ENCODE peak calls at places on chromosomes 13 and 19, in four cellular contexts. H, S, G and X are unnamed samples.

GRCh38 chr19:40110570-40110969 is 19.8 kb upstream of the ZNF780A start:
- DNase-seq in H (no peak), S (peak), G (no peak), X (no peak)

GRCh38 chr13:94454906-94455305 is 24.6 kb downstream of the DCT start:
- DNase-seq in H (no peak), S (no peak), G (no peak), X (no peak)

GRCh38 chr13:112179421-112179820 is 112.5 kb downstream of the SOX1 start:
- DNase-seq in H (no peak), S (no peak), G (no peak), X (no peak)

GRCh38 chr13:49400755-49401659 is 42.9 kb downstream of the CAB39L start:
- DNase-seq in H (no peak), S (no peak), G (peak), X (no peak)

GRCh38 chr13:48636550-48636949 is 17.2 kb upstream of the CYSLTR2 start:
- DNase-seq in H (no peak), S (no peak), G (no peak), X (no peak)

GRCh38 chr19:55452381-55453325 is 8.8 kb downstream of the ISOC2 start:
- DNase-seq in H (no peak), S (peak), G (peak), X (no peak)

GRCh38 chr19:8393871-8394250 is 3.7 kb downstream of the RAB11B start:
- DNase-seq in H (no peak), S (no peak), G (no peak), X (no peak)

GRCh38 chr13:77300176-77301141 is 26.4 kb downstream of the MYCBP2 start:
- DNase-seq in H (no peak), S (no peak), G (no peak), X (no peak)

GRCh38 chr13:60001892-60002291 is 161.8 kb downstream of the DIAPH3 start:
- DNase-seq in H (no peak), S (no peak), G (no peak), X (no peak)

GRCh38 chr19:33054623-33055022 is 10.1 kb downstream of the RHPN2 start:
- DNase-seq in H (no peak), S (no peak), G (no peak), X (no peak)

GRCh38 chr13:22285867-22286632 is 615.2 kb downstream of the FGF9 start:
- DNase-seq in H (no peak), S (no peak), G (no peak), X (no peak)

GRCh38 chr13:26133851-26134250 is 82.0 kb upstream of the SHISA2 start:
- DNase-seq in H (no peak), S (no peak), G (no peak), X (no peak)

GRCh38 chr19:19662866-19663291 is 597 bp downstream of the ATP13A1 start:
- DNase-seq in H (no peak), S (peak), G (no peak), X (no peak)

GRCh38 chr19:23056516-23056915 is 53.5 kb upstream of the ZNF728 start:
- DNase-seq in H (no peak), S (no peak), G (no peak), X (no peak)

GRCh38 chr13:79913141-79913827 is 427.6 kb downstream of the SPRY2 start:
- DNase-seq in H (no peak), S (no peak), G (no peak), X (no peak)

GRCh38 chr13:110006304-110006703 is 219.9 kb upstream of the IRS2 start:
- DNase-seq in H (no peak), S (no peak), G (no peak), X (no peak)

GRCh38 chr13:101092985-101093384 is 323.3 kb downstream of the NALCN start:
- DNase-seq in H (no peak), S (no peak), G (no peak), X (no peak)

GRCh38 chr13:49977992-49978391 is 18.9 kb upstream of the TRIM13 start:
- DNase-seq in H (no peak), S (no peak), G (no peak), X (no peak)

GRCh38 chr19:3618144-3618810 is 8.3 kb downstream of the CACTIN start:
- DNase-seq in H (peak), S (no peak), G (peak), X (peak)

GRCh38 chr19:57025491-57025890 is 94.3 kb upstream of the USP29 start:
- DNase-seq in H (no peak), S (no peak), G (no peak), X (no peak)

GRCh38 chr19:6092329-6093286 is 17.7 kb downstream of the RFX2 start:
- DNase-seq in H (no peak), S (peak), G (no peak), X (no peak)

GRCh38 chr19:2477141-2477710 is 1.3 kb downstream of the GADD45B start:
- DNase-seq in H (no peak), S (no peak), G (no peak), X (no peak)

GRCh38 chr19:12792048-12792852 is 964 bp downstream of the JUNB start:
- DNase-seq in H (no peak), S (peak), G (peak), X (no peak)

GRCh38 chr13:84126671-84127171 is 244.4 kb upstream of the SLITRK1 start:
- DNase-seq in H (no peak), S (no peak), G (no peak), X (no peak)

GRCh38 chr13:21016487-21016886 is 44.9 kb downstream of the LATS2 start:
- DNase-seq in H (no peak), S (no peak), G (no peak), X (no peak)

GRCh38 chr13:21020176-21020575 is 41.2 kb downstream of the LATS2 start:
- DNase-seq in H (no peak), S (no peak), G (no peak), X (no peak)

GRCh38 chr13:21015284-21015683 is 46.1 kb downstream of the LATS2 start:
- DNase-seq in H (no peak), S (no peak), G (no peak), X (no peak)

GRCh38 chr13:21020581-21020980 is 40.8 kb downstream of the LATS2 start:
- DNase-seq in H (no peak), S (no peak), G (no peak), X (no peak)

DNA sequence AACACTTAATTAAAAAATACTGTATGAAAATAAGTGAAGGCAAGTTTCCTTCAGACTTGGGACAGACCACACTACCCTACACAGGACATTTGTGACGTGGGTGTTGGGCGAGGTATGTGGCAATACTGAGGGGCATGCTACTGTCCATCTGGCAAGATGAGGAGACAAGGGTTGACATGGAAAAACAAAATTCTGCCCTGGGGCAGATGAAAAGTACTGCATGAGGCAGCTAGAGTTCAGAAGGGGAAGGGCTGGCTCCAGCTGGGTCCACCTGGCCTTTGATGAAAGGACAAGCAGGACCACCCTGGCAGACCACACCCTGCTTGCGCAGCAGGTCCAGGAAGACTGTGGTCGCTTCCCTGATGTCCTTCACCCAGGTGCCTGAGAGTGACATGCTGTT is 43.2 kb downstream of the LATS2 start:
- DNase-seq in H (no peak), S (no peak), G (no peak), X (no peak)
- TF ChIP-seq TAF1 in H (no peak), S (no peak), G (no peak), X (no peak)

DNA sequence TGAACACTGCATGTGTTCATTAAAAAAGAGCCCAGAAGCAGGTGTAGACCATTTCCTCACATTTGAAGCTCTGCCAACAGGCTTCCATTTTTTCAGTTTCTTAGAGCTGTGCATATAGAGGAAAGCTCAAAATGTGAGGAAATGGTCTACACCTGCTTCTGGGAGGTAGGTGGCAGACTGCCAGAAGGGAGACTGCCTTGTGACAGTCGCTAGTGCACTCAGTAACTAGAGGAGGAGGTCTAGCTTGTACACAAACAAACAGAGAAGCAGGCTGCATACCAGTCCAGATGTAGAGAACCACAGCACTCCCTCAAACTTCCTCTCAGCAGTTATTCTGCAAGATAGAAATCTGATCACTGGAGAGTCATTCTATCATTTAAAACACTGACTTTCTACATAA is 800.2 kb downstream of the EFNB2 start:
- DNase-seq in H (no peak), S (no peak), G (no peak), X (no peak)
- TF ChIP-seq TAF1 in H (no peak), S (no peak), G (no peak), X (no peak)

GRCh38 chr19:46674416-46675178 is 13.6 kb upstream of the DACT3 start:
- DNase-seq in H (no peak), S (no peak), G (peak), X (no peak)
- TF ChIP-seq TAF1 in H (no peak), S (no peak), G (no peak), X (no peak)

GRCh38 chr19:28887920-28888618 is 324.9 kb downstream of the UQCRFS1 start:
- DNase-seq in H (no peak), S (no peak), G (no peak), X (no peak)
- TF ChIP-seq TAF1 in H (no peak), S (no peak), G (no peak), X (no peak)

GRCh38 chr19:45075215-45076028 is 856 bp downstream of the ZNF296 start:
- DNase-seq in H (peak), S (peak), G (no peak), X (peak)

GRCh38 chr19:45078390-45079062 is 534 bp upstream of the GEMIN7 start:
- DNase-seq in H (no peak), S (no peak), G (no peak), X (no peak)

GRCh38 chr19:45076029-45076850 is at the start of gene ZNF296:
- DNase-seq in H (peak), S (peak), G (no peak), X (peak)

GRCh38 chr19:45079063-45079910 is at the start of gene GEMIN7:
- DNase-seq in H (peak), S (peak), G (peak), X (peak)

DNA sequence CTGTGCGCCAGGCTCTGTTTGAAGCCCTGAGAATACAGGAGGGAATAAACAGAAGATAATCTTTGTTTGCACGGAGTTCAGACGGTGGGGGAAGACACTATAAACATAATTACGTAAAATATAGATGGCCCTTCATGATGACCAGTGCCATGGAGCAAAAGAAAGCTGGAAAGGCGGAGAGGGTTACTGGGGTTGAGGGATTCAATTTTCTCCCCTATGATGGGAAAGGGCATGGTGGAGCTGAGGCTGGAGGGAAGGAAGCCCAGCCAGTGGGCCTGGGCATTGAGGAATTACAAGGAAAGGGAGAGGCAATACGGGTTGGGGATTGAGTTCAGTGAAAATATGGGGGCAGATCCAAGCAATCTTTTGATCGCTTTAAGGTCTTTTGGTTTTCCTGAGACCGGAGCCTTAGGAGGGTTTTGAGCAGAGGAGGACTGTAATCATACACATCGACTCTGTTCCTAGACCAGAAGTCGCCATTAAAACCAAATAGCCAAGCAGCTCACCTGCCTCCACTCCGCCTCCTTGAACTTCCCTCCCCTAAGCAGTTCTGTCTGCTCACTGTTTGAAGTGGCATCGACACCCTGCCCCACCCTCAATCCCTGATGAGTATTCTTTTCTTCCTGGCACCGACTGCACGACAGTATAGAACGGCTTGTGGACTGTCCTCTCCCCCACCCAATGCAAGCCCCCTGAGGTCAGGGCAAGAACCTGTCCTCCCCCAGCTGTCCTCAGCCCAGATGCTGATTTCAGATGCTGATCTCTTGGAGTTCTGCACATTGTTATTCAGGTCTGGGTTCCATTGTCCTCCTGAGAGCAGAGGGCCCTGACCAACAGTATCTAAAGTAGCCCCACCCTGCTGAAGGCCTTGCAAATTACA is 813 bp upstream of the ZNF296 start:
- DNase-seq in H (no peak), S (no peak), G (no peak), X (no peak)
- TF ChIP-seq TAF1 in H (no peak), S (no peak), G (no peak), X (no peak)

GRCh38 chr13:32976046-32976781 is 40.0 kb upstream of the KL start:
- DNase-seq in H (no peak), S (no peak), G (no peak), X (no peak)
- TF ChIP-seq TAF1 in H (no peak), S (no peak), G (no peak), X (no peak)

DNA sequence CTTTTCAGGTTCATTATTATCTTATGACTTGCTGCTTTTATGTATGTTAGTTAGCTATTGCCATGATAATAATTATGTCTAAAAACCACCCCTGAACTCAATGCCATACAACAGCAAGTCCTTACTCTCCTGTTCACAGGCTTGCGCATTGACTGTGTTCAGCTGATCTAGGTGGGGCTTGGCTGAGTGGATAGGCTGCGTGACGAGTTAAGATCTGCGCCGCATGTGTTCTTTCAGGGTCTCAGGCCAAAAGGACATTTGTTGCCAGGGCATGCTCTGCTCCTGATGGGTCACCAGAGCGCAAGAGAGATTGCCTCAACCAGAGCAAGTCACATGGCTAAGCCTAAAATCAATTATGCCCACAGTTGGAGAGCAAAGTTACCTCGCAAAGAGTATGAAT is 859 bp downstream of the ZNF568 start:
- DNase-seq in H (no peak), S (no peak), G (peak), X (no peak)
- TF ChIP-seq TAF1 in H (no peak), S (no peak), G (no peak), X (no peak)

GRCh38 chr13:113933901-113934300 is 40.0 kb downstream of the C13orf46 start:
- DNase-seq in H (no peak), S (no peak), G (no peak), X (no peak)
- TF ChIP-seq TAF1 in H (no peak), S (no peak), G (no peak), X (no peak)

DNA sequence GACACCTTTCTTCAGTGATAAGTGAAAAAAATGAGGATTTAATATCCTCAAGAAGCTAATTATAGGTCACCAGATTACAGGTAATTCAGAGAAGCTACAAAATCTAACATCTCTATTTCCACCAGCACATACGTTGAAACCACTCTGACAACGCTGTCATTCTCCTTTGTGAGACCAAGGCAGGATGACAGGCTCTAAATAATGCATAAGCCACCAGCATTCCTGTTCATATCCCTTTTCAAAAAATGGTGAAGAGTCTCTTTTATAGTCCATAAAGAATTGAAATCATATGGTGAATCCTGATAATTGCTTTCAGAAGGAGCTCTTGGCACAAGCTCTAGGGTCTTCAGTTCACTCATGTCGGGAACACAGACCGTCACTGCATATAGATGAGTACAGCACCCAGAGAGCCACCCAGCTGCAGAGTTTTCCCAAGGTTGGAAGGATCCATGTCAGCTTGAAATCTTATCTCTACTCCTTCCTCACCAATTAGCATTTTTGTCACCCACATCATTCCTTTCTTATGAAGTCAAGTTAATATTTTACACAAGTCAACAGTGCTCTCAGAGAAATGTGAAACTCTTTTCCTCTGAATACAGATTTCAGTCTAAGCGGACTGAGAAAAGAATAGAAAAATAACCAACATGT is 431.4 kb downstream of the TBC1D4 start:
- DNase-seq in H (no peak), S (no peak), G (no peak), X (no peak)
- TF ChIP-seq TAF1 in H (no peak), S (no peak), G (no peak), X (no peak)